ENCODE peak calls at places on chromosomes 4 and X, in nine cellular contexts. Y is GM23248, O is PC-3, N is HCT116, L is MM.1S, I is hepatocyte, S is SK-N-SH, V is neural progenitor cell, W is GM23338. B is an unnamed sample.

GRCh38 chr4:76606662-76607265 is 171.7 kb downstream of the SHROOM3 start:
- DNase-seq in L (peak), V (no peak), Y (peak), S (no peak), N (no peak), O (no peak), W (no peak), I (peak), B (no peak)

GRCh38 chr4:3241905-3242304 is 7.1 kb upstream of the MSANTD1 start:
- DNase-seq in O (no peak), W (no peak), I (peak), S (no peak), L (no peak), Y (peak), N (no peak), V (no peak), B (no peak)

GRCh38 chrX:30865020-30865419 is 24.0 kb downstream of the TAB3 start:
- DNase-seq in N (no peak), Y (peak), O (peak), I (peak), W (peak), S (no peak), V (peak), L (peak), B (peak)

GRCh38 chr4:81482344-81482743 is 10.6 kb upstream of the RASGEF1B start:
- DNase-seq in N (no peak), V (no peak), S (no peak), W (no peak), Y (no peak), O (no peak), I (no peak), L (no peak), B (no peak)

GRCh38 chr4:8297691-8298485 is 28.3 kb downstream of the HTRA3 start:
- DNase-seq in I (no peak), O (no peak), V (no peak), N (no peak), S (no peak), L (no peak), W (no peak), Y (no peak), B (no peak)

GRCh38 chrX:69906447-69906846 is 143.3 kb downstream of the AWAT2 start:
- DNase-seq in I (no peak), S (no peak), V (no peak), W (no peak), Y (no peak), O (no peak), L (no peak), N (no peak), B (no peak)

GRCh38 chr4:24475756-24476155 is 108.6 kb downstream of the DHX15 start:
- DNase-seq in S (no peak), W (peak), Y (no peak), N (no peak), L (no peak), O (no peak), V (no peak), I (no peak), B (no peak)

GRCh38 chr4:99117876-99118693 is 26.0 kb downstream of the ADH4 start:
- DNase-seq in Y (peak), V (no peak), I (peak), S (peak), W (peak), N (no peak), L (peak), O (peak), B (peak)

GRCh38 chr4:7941111-7942018 is 1.7 kb upstream of the AFAP1 start:
- DNase-seq in S (no peak), W (peak), N (no peak), O (peak), Y (peak), V (no peak), I (no peak), L (no peak), B (no peak)

GRCh38 chr4:42513748-42514490 is 116.6 kb downstream of the SHISA3 start:
- DNase-seq in L (no peak), I (no peak), V (peak), W (peak), Y (no peak), O (no peak), N (no peak), S (no peak), B (no peak)

GRCh38 chr4:111883557-111883999 is 261.7 kb upstream of the FAM241A start:
- DNase-seq in I (no peak), N (no peak), Y (peak), L (no peak), O (no peak), V (peak), W (no peak), S (no peak), B (no peak)

GRCh38 chrX:69285881-69286545 is 120.8 kb upstream of the PJA1 start:
- DNase-seq in W (peak), Y (peak), O (peak), I (peak), L (peak), S (peak), V (peak), N (peak), B (peak)

GRCh38 chr4:48432017-48432416 is 51.1 kb upstream of the SLC10A4 start:
- DNase-seq in O (no peak), W (no peak), L (no peak), N (no peak), Y (no peak), S (no peak), V (no peak), I (no peak), B (no peak)
- TF ChIP-seq EZH2phosphoT487 in O (no peak), W (no peak), L (no peak), N (no peak), Y (no peak), S (no peak), V (no peak), I (no peak), B (no peak)

GRCh38 chr4:159950707-159951106 is 847.8 kb downstream of the RAPGEF2 start:
- DNase-seq in W (peak), S (no peak), N (no peak), I (no peak), O (no peak), L (no peak), Y (no peak), V (peak), B (no peak)

GRCh38 chr4:159944477-159944876 is 841.6 kb downstream of the RAPGEF2 start:
- DNase-seq in Y (no peak), W (no peak), O (no peak), L (no peak), S (no peak), N (no peak), I (no peak), V (peak), B (no peak)

GRCh38 chr4:159946983-159947645 is 844.2 kb downstream of the RAPGEF2 start:
- DNase-seq in Y (peak), O (peak), S (peak), N (peak), I (peak), L (peak), W (peak), V (peak), B (peak)
- TF ChIP-seq EZH2phosphoT487 in Y (no peak), O (no peak), S (no peak), N (no peak), I (no peak), L (no peak), W (no peak), V (no peak), B (no peak)

GRCh38 chr4:13856387-13856786 is 228.9 kb upstream of the BOD1L1 start:
- DNase-seq in S (no peak), Y (no peak), O (no peak), W (no peak), N (no peak), I (no peak), L (no peak), V (no peak), B (no peak)

GRCh38 chr4:13857800-13858199 is 230.3 kb upstream of the BOD1L1 start:
- DNase-seq in N (no peak), S (no peak), V (no peak), O (no peak), W (no peak), L (no peak), Y (no peak), I (no peak), B (no peak)

GRCh38 chr4:13859423-13859822 is 231.9 kb upstream of the BOD1L1 start:
- DNase-seq in O (peak), Y (no peak), L (no peak), S (no peak), N (no peak), I (no peak), W (no peak), V (no peak), B (no peak)

GRCh38 chr4:13857397-13857796 is 229.9 kb upstream of the BOD1L1 start:
- DNase-seq in L (no peak), V (no peak), Y (no peak), N (no peak), W (no peak), I (no peak), S (no peak), O (no peak), B (no peak)

DNA sequence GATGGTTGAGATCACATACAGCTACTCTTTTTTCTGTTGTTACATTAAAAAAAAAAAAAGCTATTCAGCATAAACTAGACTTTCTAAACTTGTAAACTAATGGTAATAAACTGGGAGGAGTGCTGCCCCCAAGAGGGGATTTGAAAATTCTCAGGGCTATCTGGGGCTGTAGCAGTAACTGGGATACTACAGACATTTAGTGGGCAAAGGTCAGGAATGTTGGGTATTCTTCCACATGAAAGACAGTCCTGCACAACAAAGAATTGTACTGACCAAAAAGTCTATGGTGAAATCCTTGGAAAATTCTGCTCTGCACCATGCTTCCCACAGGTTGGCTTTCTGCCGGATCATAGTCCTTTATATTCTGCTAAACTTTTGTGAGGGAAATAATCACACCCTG is 232.6 kb upstream of the BOD1L1 start:
- DNase-seq in L (no peak), N (no peak), V (peak), W (peak), O (peak), S (peak), Y (no peak), I (no peak), B (no peak)
- TF ChIP-seq EZH2phosphoT487 in L (no peak), N (no peak), V (no peak), W (no peak), O (no peak), S (no peak), Y (no peak), I (no peak), B (no peak)

DNA sequence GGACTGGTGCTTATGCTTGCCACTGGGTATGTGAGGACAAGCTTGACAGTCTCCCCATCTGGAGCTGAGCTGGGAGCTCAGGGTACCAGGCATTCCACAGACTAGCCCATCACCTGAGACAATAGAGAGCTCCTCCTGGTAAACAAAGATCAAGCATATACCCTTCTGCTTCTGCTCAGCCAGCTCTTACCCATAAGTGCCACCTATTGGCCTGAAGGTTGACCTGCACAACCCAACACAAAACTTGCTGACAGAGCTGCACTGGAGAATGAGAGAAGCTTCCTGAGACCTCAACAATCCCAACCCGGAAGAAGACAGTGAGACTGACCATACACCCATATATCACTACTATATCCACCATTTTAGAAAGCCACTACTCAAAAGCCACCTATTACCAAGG is 1049.2 kb upstream of the INTU start:
- DNase-seq in O (peak), I (peak), L (peak), N (peak), W (peak), Y (peak), V (peak), S (no peak), B (no peak)
- TF ChIP-seq EZH2phosphoT487 in O (no peak), I (no peak), L (no peak), N (no peak), W (no peak), Y (no peak), V (no peak), S (no peak), B (no peak)

B was measured in OCI-LY7.